ENCODE peak calls at places on chromosomes 7 and 10, in eight cellular contexts. Q is pancreas; R is sigmoid colon; L is colonic mucosa; S is CD8-positive, alpha-beta memory T cell; C is thoracic aorta; F is GM23248; D is CD4-positive, CD25-positive, alpha-beta regulatory T cell. W is an unnamed sample.

GRCh38 chr10:33163941-33164824 is 170.3 kb downstream of the NRP1 start:
- DNase-seq in Q (no peak), R (no peak), L (no peak), S (no peak), C (no peak), F (peak), D (no peak), W (no peak)

GRCh38 chr10:11425288-11425595 is 186.2 kb downstream of the USP6NL start:
- DNase-seq in Q (no peak), R (no peak), L (no peak), S (no peak), C (no peak), F (no peak), D (no peak), W (no peak)

GRCh38 chr10:22244001-22244400 is 26.2 kb upstream of the EBLN1 start:
- DNase-seq in Q (no peak), R (no peak), L (no peak), S (no peak), C (no peak), F (no peak), D (no peak), W (no peak)

GRCh38 chr10:84084342-84084741 is 55.0 kb upstream of the GHITM start:
- DNase-seq in Q (no peak), R (no peak), L (no peak), S (no peak), C (no peak), F (peak), D (no peak), W (no peak)

GRCh38 chr10:34223658-34224057 is 591.4 kb downstream of the PARD3 start:
- DNase-seq in Q (no peak), R (no peak), L (no peak), S (no peak), C (no peak), F (no peak), D (no peak), W (no peak)

GRCh38 chr10:118259288-118259906 is 82.7 kb downstream of the FAM204A start:
- DNase-seq in Q (peak), R (no peak), L (peak), S (no peak), C (no peak), F (peak), D (no peak), W (no peak)

GRCh38 chr7:4261038-4261960 is 420.8 kb upstream of the FOXK1 start:
- DNase-seq in Q (no peak), R (peak), L (no peak), S (no peak), C (no peak), F (no peak), D (no peak), W (no peak)

GRCh38 chr10:60134548-60134947 is 228.2 kb upstream of the CCDC6 start:
- DNase-seq in Q (no peak), R (no peak), L (no peak), S (no peak), C (no peak), F (no peak), D (no peak), W (no peak)

GRCh38 chr10:110918633-110919348 is at the start of gene BBIP1:
- DNase-seq in Q (peak), R (no peak), L (no peak), S (peak), C (peak), F (peak), D (no peak), W (peak)

GRCh38 chr7:90594791-90595317 is 1.3 kb upstream of the CDK14 start:
- DNase-seq in Q (no peak), R (peak), L (no peak), S (no peak), C (peak), F (peak), D (no peak), W (peak)

GRCh38 chr10:132163278-132163765 is 23.4 kb upstream of the DPYSL4 start:
- DNase-seq in Q (peak), R (no peak), L (peak), S (peak), C (no peak), F (peak), D (peak), W (no peak)

DNA sequence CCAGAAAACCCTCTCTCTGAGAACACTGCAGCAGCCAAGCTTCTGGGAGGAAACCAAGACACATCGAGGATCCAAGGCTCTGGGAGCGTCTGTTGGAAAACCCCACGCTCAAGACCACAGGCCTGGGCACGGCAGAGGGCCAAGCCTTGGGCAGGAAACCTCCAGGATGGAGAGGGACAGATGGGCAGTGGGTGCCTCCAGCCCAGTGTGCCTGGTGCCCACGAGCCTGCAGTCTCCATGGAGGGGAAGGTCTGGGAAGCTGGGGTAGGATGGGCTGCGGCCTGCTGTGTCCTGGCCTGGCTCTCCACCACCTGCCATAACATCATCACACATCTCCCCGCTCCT is 96.1 kb downstream of the FAM53B start:
- DNase-seq in Q (no peak), R (no peak), L (no peak), S (no peak), C (no peak), F (no peak), D (no peak), W (no peak)
- H3K4me3 ChIP-seq in Q (no peak), R (no peak), L (no peak), S (peak), C (no peak), F (no peak), D (peak), W (no peak)

DNA sequence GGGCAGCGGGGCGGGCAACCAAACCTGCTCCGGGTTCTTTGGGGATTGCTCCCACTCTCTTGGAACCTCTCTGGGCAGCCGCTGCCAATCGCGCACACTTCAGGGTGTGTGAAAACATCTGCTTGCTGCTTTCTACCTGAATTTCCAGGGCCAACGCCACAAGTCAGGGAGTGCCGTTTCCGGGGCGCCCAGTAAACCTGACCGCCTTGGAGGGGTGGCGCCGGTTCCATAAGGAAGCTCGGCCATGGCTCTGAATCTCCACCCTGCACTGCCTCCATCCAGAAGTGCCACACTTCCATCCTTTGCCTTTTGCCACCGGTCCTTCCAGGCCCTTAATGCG is 679 bp upstream of the AFAP1L2 start:
- DNase-seq in Q (no peak), R (no peak), L (peak), S (no peak), C (no peak), F (no peak), D (no peak), W (no peak)
- H3K4me3 ChIP-seq in Q (peak), R (peak), L (peak), S (no peak), C (peak), F (no peak), D (no peak), W (peak)

DNA sequence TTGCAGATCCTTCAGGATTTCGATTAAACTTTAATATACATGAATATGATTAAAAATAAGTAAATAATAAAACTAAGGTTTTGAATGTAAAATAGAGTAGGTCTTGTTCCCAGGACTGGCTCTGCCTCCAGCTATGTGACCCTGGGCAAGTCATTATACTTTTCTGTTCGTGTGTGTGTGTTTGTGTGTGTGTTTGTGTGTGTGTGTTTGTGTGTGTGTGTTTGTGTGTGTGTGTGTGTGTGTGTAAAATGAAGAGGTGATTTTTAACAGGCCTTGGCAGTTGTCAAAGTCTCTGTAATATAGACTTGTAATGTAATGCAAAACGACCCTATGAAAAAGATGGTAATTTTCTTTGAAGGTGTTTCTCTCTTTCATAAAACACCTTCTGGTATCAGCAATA is 79.2 kb downstream of the HGF start:
- DNase-seq in Q (no peak), R (no peak), L (no peak), S (no peak), C (no peak), F (no peak), D (no peak), W (no peak)
- H3K4me3 ChIP-seq in Q (no peak), R (no peak), L (no peak), S (no peak), C (no peak), F (no peak), D (no peak), W (no peak)

GRCh38 chr7:80781146-80781545 is 137.7 kb downstream of the SEMA3C start:
- DNase-seq in Q (no peak), R (no peak), L (no peak), S (no peak), C (no peak), F (peak), D (no peak), W (no peak)
- H3K4me3 ChIP-seq in Q (no peak), R (no peak), L (no peak), S (no peak), C (no peak), F (no peak), D (no peak), W (no peak)

GRCh38 chr7:8221124-8221523 is 40.8 kb downstream of the ICA1 start:
- DNase-seq in Q (no peak), R (no peak), L (no peak), S (no peak), C (no peak), F (no peak), D (no peak), W (no peak)
- H3K4me3 ChIP-seq in Q (no peak), R (no peak), L (no peak), S (no peak), C (no peak), F (no peak), D (no peak), W (no peak)

GRCh38 chr10:69576334-69577011 is 3.3 kb upstream of the NEUROG3 start:
- DNase-seq in Q (no peak), R (no peak), L (no peak), S (no peak), C (no peak), F (peak), D (no peak), W (no peak)
- H3K4me3 ChIP-seq in Q (no peak), R (no peak), L (no peak), S (no peak), C (no peak), F (no peak), D (no peak), W (no peak)

DNA sequence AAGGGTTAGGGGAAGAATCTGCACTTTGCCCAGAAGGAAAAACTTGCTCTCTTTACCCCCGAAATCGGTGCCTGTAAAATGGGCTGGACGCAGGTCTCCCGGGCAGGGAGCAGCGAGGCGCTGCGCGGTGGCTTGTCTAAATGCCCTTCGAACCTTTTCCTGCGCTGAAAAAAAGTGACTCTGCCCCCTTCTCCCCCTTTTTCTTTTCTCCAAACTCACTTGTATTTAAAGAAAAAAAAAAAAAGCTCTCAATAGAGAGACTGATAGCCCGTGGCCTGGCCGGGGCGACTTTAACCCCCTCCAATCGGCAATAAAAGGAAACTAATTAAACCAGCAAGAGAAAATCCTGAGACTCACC is 286 bp downstream of the SP8 start:
- DNase-seq in Q (no peak), R (no peak), L (peak), S (no peak), C (no peak), F (no peak), D (no peak), W (no peak)
- H3K4me3 ChIP-seq in Q (no peak), R (no peak), L (peak), S (no peak), C (peak), F (peak), D (peak), W (peak)

GRCh38 chr10:68469838-68470237 is 1.9 kb downstream of the DNA2 start:
- DNase-seq in Q (no peak), R (no peak), L (no peak), S (no peak), C (no peak), F (no peak), D (no peak), W (no peak)
- H3K4me3 ChIP-seq in Q (no peak), R (no peak), L (no peak), S (no peak), C (no peak), F (peak), D (no peak), W (no peak)